ENCODE peak calls at places on chromosomes 5 and 9, in seven cellular contexts. One of them, this sample, is unnamed.

GRCh38 chr9:94911986-94912635 is 185.6 kb downstream of the AOPEP start:
- DNase-seq in ovary: peak; percentile 8
- DNase-seq in Caco-2: no peak
- DNase-seq in HFFc6: no peak
- DNase-seq in lower lobe of right lung: no peak
- DNase-seq in activated CD8-positive, alpha-beta T cell treated with anti-CD3 and anti-CD28 coated beads for 36 hours: no peak
- DNase-seq in fibroblast of lung: peak; percentile 52
- DNase-seq in this sample: no peak

GRCh38 chr5:34031966-34032365 is 11.0 kb downstream of the C1QTNF3 start:
- DNase-seq in HFFc6: no peak
- DNase-seq in Caco-2: no peak
- DNase-seq in fibroblast of lung: no peak
- DNase-seq in lower lobe of right lung: no peak
- DNase-seq in ovary: no peak
- DNase-seq in activated CD8-positive, alpha-beta T cell treated with anti-CD3 and anti-CD28 coated beads for 36 hours: no peak
- DNase-seq in this sample: no peak

GRCh38 chr9:83034026-83034425 is 28.9 kb downstream of the RASEF start:
- DNase-seq in HFFc6: no peak
- DNase-seq in Caco-2: no peak
- DNase-seq in ovary: no peak
- DNase-seq in fibroblast of lung: peak; percentile 92
- DNase-seq in activated CD8-positive, alpha-beta T cell treated with anti-CD3 and anti-CD28 coated beads for 36 hours: no peak
- DNase-seq in lower lobe of right lung: no peak
- DNase-seq in this sample: no peak

GRCh38 chr5:95801532-95801931 is 21.0 kb downstream of the GLRX start:
- DNase-seq in HFFc6: no peak
- DNase-seq in fibroblast of lung: no peak
- DNase-seq in ovary: no peak
- DNase-seq in activated CD8-positive, alpha-beta T cell treated with anti-CD3 and anti-CD28 coated beads for 36 hours: no peak
- DNase-seq in lower lobe of right lung: no peak
- DNase-seq in Caco-2: no peak
- DNase-seq in this sample: no peak

GRCh38 chr5:175797521-175798038 is 73.8 kb upstream of the CPLX2 start:
- DNase-seq in activated CD8-positive, alpha-beta T cell treated with anti-CD3 and anti-CD28 coated beads for 36 hours: no peak
- DNase-seq in ovary: no peak
- DNase-seq in HFFc6: no peak
- DNase-seq in lower lobe of right lung: no peak
- DNase-seq in fibroblast of lung: no peak
- DNase-seq in Caco-2: no peak
- DNase-seq in this sample: no peak

GRCh38 chr9:37859043-37859442 is 44.9 kb downstream of the SLC25A51 start:
- DNase-seq in fibroblast of lung: no peak
- DNase-seq in Caco-2: no peak
- DNase-seq in activated CD8-positive, alpha-beta T cell treated with anti-CD3 and anti-CD28 coated beads for 36 hours: no peak
- DNase-seq in lower lobe of right lung: no peak
- DNase-seq in HFFc6: peak; percentile 5
- DNase-seq in ovary: no peak
- DNase-seq in this sample: no peak

GRCh38 chr5:134111741-134112647 is 2.5 kb upstream of the TCF7 start:
- DNase-seq in lower lobe of right lung: no peak
- DNase-seq in HFFc6: peak; percentile 41
- DNase-seq in fibroblast of lung: peak; percentile 68
- DNase-seq in activated CD8-positive, alpha-beta T cell treated with anti-CD3 and anti-CD28 coated beads for 36 hours: peak; percentile 63
- DNase-seq in ovary: no peak
- DNase-seq in Caco-2: no peak
- DNase-seq in this sample: no peak

GRCh38 chr5:136963521-136963920 is 535.6 kb downstream of the SPOCK1 start:
- DNase-seq in fibroblast of lung: no peak
- DNase-seq in lower lobe of right lung: no peak
- DNase-seq in HFFc6: no peak
- DNase-seq in activated CD8-positive, alpha-beta T cell treated with anti-CD3 and anti-CD28 coated beads for 36 hours: no peak
- DNase-seq in ovary: no peak
- DNase-seq in Caco-2: no peak
- DNase-seq in this sample: no peak

GRCh38 chr5:108521841-108522506 is 140.1 kb upstream of the FBXL17 start:
- DNase-seq in activated CD8-positive, alpha-beta T cell treated with anti-CD3 and anti-CD28 coated beads for 36 hours: peak; percentile 16
- DNase-seq in HFFc6: peak; percentile 42
- DNase-seq in lower lobe of right lung: no peak
- DNase-seq in fibroblast of lung: peak; percentile 48
- DNase-seq in ovary: no peak
- DNase-seq in Caco-2: no peak
- DNase-seq in this sample: peak; percentile 68

GRCh38 chr9:86660146-86660545 is 287.2 kb downstream of the GAS1 start:
- DNase-seq in fibroblast of lung: peak; percentile 93
- DNase-seq in ovary: no peak
- DNase-seq in activated CD8-positive, alpha-beta T cell treated with anti-CD3 and anti-CD28 coated beads for 36 hours: peak; percentile 11
- DNase-seq in HFFc6: peak; percentile 81
- DNase-seq in lower lobe of right lung: no peak
- DNase-seq in Caco-2: no peak
- DNase-seq in this sample: no peak

GRCh38 chr9:108671156-108671555 is 184.6 kb downstream of the ACTL7B start:
- DNase-seq in Caco-2: peak; percentile 38
- DNase-seq in fibroblast of lung: peak; percentile 9
- DNase-seq in ovary: no peak
- DNase-seq in HFFc6: no peak
- DNase-seq in lower lobe of right lung: no peak
- DNase-seq in activated CD8-positive, alpha-beta T cell treated with anti-CD3 and anti-CD28 coated beads for 36 hours: no peak
- DNase-seq in this sample: no peak

GRCh38 chr5:35857004-35857345 is 284 bp downstream of the IL7R start:
- DNase-seq in fibroblast of lung: peak; percentile 73
- DNase-seq in HFFc6: no peak
- DNase-seq in lower lobe of right lung: no peak
- DNase-seq in activated CD8-positive, alpha-beta T cell treated with anti-CD3 and anti-CD28 coated beads for 36 hours: no peak
- DNase-seq in ovary: no peak
- DNase-seq in Caco-2: no peak
- DNase-seq in this sample: no peak

GRCh38 chr9:13963005-13963653 is 350.8 kb downstream of the NFIB start:
- DNase-seq in activated CD8-positive, alpha-beta T cell treated with anti-CD3 and anti-CD28 coated beads for 36 hours: no peak
- DNase-seq in Caco-2: no peak
- DNase-seq in lower lobe of right lung: no peak
- DNase-seq in fibroblast of lung: no peak
- DNase-seq in ovary: no peak
- DNase-seq in HFFc6: no peak
- DNase-seq in this sample: no peak

GRCh38 chr5:150155258-150156032 is at the start of gene PDGFRB:
- DNase-seq in lower lobe of right lung: peak; percentile 70
- DNase-seq in HFFc6: peak; percentile 83
- DNase-seq in fibroblast of lung: peak; percentile 87
- DNase-seq in ovary: peak; percentile 98
- DNase-seq in Caco-2: no peak
- DNase-seq in activated CD8-positive, alpha-beta T cell treated with anti-CD3 and anti-CD28 coated beads for 36 hours: peak; percentile 77
- DNase-seq in this sample: no peak

GRCh38 chr5:167701103-167701502 is 590.3 kb upstream of the WWC1 start:
- DNase-seq in activated CD8-positive, alpha-beta T cell treated with anti-CD3 and anti-CD28 coated beads for 36 hours: no peak
- DNase-seq in lower lobe of right lung: no peak
- DNase-seq in fibroblast of lung: no peak
- DNase-seq in HFFc6: no peak
- DNase-seq in Caco-2: no peak
- DNase-seq in ovary: no peak
- DNase-seq in this sample: no peak

GRCh38 chr5:167696558-167697314 is 594.7 kb upstream of the WWC1 start:
- DNase-seq in activated CD8-positive, alpha-beta T cell treated with anti-CD3 and anti-CD28 coated beads for 36 hours: no peak
- DNase-seq in fibroblast of lung: no peak
- DNase-seq in Caco-2: no peak
- DNase-seq in ovary: no peak
- DNase-seq in lower lobe of right lung: no peak
- DNase-seq in HFFc6: no peak
- DNase-seq in this sample: no peak

GRCh38 chr5:167702014-167702413 is 589.4 kb upstream of the WWC1 start:
- DNase-seq in activated CD8-positive, alpha-beta T cell treated with anti-CD3 and anti-CD28 coated beads for 36 hours: no peak
- DNase-seq in lower lobe of right lung: no peak
- DNase-seq in ovary: no peak
- DNase-seq in HFFc6: no peak
- DNase-seq in fibroblast of lung: no peak
- DNase-seq in Caco-2: no peak
- DNase-seq in this sample: no peak

GRCh38 chr5:167694562-167694961 is 596.9 kb upstream of the WWC1 start:
- DNase-seq in Caco-2: no peak
- DNase-seq in ovary: no peak
- DNase-seq in HFFc6: no peak
- DNase-seq in lower lobe of right lung: no peak
- DNase-seq in activated CD8-positive, alpha-beta T cell treated with anti-CD3 and anti-CD28 coated beads for 36 hours: no peak
- DNase-seq in fibroblast of lung: peak; percentile 53
- DNase-seq in this sample: no peak

GRCh38 chr5:167699434-167699833 is 592.0 kb upstream of the WWC1 start:
- DNase-seq in fibroblast of lung: peak; percentile 100
- DNase-seq in ovary: no peak
- DNase-seq in HFFc6: peak; percentile 100
- DNase-seq in activated CD8-positive, alpha-beta T cell treated with anti-CD3 and anti-CD28 coated beads for 36 hours: no peak
- DNase-seq in lower lobe of right lung: no peak
- DNase-seq in Caco-2: peak; percentile 85
- DNase-seq in this sample: peak; percentile 79
- TF ChIP-seq CTCF in fibroblast of lung: no peak
- TF ChIP-seq CTCF in ovary: no peak
- TF ChIP-seq CTCF in HFFc6: no peak
- TF ChIP-seq CTCF in activated CD8-positive, alpha-beta T cell treated with anti-CD3 and anti-CD28 coated beads for 36 hours: no peak
- TF ChIP-seq CTCF in lower lobe of right lung: no peak
- TF ChIP-seq CTCF in Caco-2: no peak
- TF ChIP-seq CTCF in this sample: no peak

GRCh38 chr5:2015116-2015848 is 132.6 kb upstream of the IRX4 start:
- DNase-seq in Caco-2: no peak
- DNase-seq in fibroblast of lung: no peak
- DNase-seq in lower lobe of right lung: no peak
- DNase-seq in HFFc6: no peak
- DNase-seq in activated CD8-positive, alpha-beta T cell treated with anti-CD3 and anti-CD28 coated beads for 36 hours: no peak
- DNase-seq in ovary: no peak
- DNase-seq in this sample: no peak

GRCh38 chr5:2015961-2016360 is 133.2 kb upstream of the IRX4 start:
- DNase-seq in fibroblast of lung: no peak
- DNase-seq in activated CD8-positive, alpha-beta T cell treated with anti-CD3 and anti-CD28 coated beads for 36 hours: no peak
- DNase-seq in HFFc6: no peak
- DNase-seq in ovary: no peak
- DNase-seq in Caco-2: no peak
- DNase-seq in lower lobe of right lung: no peak
- DNase-seq in this sample: no peak

GRCh38 chr5:2018390-2018724 is 135.6 kb upstream of the IRX4 start:
- DNase-seq in Caco-2: no peak
- DNase-seq in activated CD8-positive, alpha-beta T cell treated with anti-CD3 and anti-CD28 coated beads for 36 hours: no peak
- DNase-seq in HFFc6: no peak
- DNase-seq in lower lobe of right lung: no peak
- DNase-seq in ovary: no peak
- DNase-seq in fibroblast of lung: no peak
- DNase-seq in this sample: no peak

GRCh38 chr5:2019716-2020115 is 137.0 kb upstream of the IRX4 start:
- DNase-seq in fibroblast of lung: no peak
- DNase-seq in lower lobe of right lung: no peak
- DNase-seq in Caco-2: no peak
- DNase-seq in activated CD8-positive, alpha-beta T cell treated with anti-CD3 and anti-CD28 coated beads for 36 hours: no peak
- DNase-seq in HFFc6: no peak
- DNase-seq in ovary: no peak
- DNase-seq in this sample: no peak

DNA sequence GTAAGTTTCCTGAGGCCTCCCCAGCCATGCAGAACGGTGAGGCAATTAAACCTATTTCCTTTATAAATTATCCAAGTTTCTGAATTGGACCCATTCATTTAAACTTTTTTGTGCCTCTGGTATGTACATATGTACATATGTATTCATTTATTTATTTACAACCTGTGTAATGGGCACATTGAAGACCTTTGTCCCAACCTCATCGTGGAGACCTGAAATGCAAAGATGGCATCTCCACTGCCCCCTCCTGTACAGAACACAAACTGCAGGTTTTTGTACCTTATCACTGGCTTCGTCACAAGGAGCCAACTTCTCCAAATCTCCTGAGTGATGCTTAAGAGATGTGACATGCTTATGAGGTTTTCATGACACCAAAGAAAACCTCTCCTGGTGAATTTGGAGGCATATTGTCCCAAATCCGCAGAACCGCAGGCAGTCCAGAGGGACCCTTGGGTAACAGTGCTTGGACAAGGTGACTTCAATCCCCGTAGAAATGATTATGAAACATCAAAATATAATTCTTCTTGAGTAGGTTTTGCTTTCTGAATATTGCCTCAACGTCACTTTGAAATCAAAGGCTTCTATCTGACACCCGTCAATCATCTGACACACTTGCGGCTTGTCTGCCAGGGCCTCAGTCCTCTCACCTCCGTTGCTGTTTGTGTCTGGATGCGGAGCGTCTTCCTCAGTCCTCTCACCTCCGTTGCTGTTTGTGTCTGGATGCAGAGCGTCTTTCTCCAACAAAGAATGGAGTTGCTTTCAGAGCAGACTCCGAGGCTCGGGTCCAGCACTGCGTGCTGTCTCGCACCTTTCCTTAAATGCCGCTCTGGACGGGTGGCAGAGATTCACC is 135.0 kb upstream of the IRX4 start:
- DNase-seq in fibroblast of lung: no peak
- DNase-seq in activated CD8-positive, alpha-beta T cell treated with anti-CD3 and anti-CD28 coated beads for 36 hours: peak; percentile 63
- DNase-seq in HFFc6: no peak
- DNase-seq in lower lobe of right lung: no peak
- DNase-seq in Caco-2: no peak
- DNase-seq in ovary: no peak
- DNase-seq in this sample: no peak
- TF ChIP-seq CTCF in fibroblast of lung: peak; percentile 50
- TF ChIP-seq CTCF in activated CD8-positive, alpha-beta T cell treated with anti-CD3 and anti-CD28 coated beads for 36 hours: peak; percentile 56
- TF ChIP-seq CTCF in HFFc6: peak; percentile 63
- TF ChIP-seq CTCF in lower lobe of right lung: peak; percentile 36
- TF ChIP-seq CTCF in Caco-2: peak; percentile 2
- TF ChIP-seq CTCF in ovary: no peak
- TF ChIP-seq CTCF in this sample: no peak

GRCh38 chr5:151520294-151520693 is 70.8 kb downstream of the FAT2 start:
- DNase-seq in lower lobe of right lung: no peak
- DNase-seq in Caco-2: no peak
- DNase-seq in HFFc6: no peak
- DNase-seq in activated CD8-positive, alpha-beta T cell treated with anti-CD3 and anti-CD28 coated beads for 36 hours: no peak
- DNase-seq in ovary: no peak
- DNase-seq in fibroblast of lung: no peak
- DNase-seq in this sample: no peak

DNA sequence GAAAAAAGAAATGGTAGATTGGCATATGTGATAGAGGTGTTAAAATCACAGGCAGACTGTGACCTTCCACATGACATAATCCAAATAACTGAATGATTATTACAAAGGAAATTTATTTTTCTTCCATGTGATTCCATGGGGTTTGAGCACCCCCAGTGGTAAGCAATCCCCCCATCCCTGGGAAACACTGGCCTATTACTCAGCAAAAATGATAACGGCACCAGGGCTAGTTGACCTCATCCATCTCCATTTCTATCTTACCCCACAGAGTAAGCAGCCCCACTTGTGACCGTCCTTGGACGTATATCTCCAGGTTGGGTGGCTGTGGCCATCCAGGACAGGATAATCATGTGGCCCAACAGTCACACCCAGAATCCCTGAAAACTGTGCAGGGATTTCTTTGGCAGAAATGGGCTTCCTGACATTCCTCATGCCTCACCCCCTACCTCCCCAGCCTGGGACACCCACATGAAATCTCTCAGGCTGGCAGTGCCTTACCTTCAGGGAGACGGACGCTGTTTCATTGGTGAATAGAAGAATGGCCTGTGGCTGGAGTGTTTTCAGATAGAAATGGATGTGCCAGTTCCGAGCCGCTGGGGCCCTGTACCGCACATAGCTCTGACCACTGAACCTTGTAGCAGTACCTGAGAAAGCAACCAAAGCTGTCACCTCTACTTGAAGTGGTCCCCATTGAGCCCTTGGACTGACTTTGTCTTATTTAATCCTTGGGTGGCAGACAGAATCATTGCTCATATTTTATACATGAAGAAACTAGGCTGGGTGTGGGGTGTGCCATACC is 69.9 kb downstream of the SLC36A1 start:
- DNase-seq in Caco-2: no peak
- DNase-seq in fibroblast of lung: no peak
- DNase-seq in lower lobe of right lung: no peak
- DNase-seq in ovary: no peak
- DNase-seq in activated CD8-positive, alpha-beta T cell treated with anti-CD3 and anti-CD28 coated beads for 36 hours: no peak
- DNase-seq in HFFc6: no peak
- DNase-seq in this sample: no peak
- TF ChIP-seq CTCF in Caco-2: no peak
- TF ChIP-seq CTCF in fibroblast of lung: no peak
- TF ChIP-seq CTCF in lower lobe of right lung: no peak
- TF ChIP-seq CTCF in ovary: no peak
- TF ChIP-seq CTCF in activated CD8-positive, alpha-beta T cell treated with anti-CD3 and anti-CD28 coated beads for 36 hours: no peak
- TF ChIP-seq CTCF in HFFc6: peak; percentile 15
- TF ChIP-seq CTCF in this sample: no peak

GRCh38 chr5:171975877-171976667 is 30.4 kb downstream of the FBXW11 start:
- DNase-seq in HFFc6: no peak
- DNase-seq in ovary: no peak
- DNase-seq in lower lobe of right lung: no peak
- DNase-seq in activated CD8-positive, alpha-beta T cell treated with anti-CD3 and anti-CD28 coated beads for 36 hours: no peak
- DNase-seq in fibroblast of lung: no peak
- DNase-seq in Caco-2: no peak
- DNase-seq in this sample: no peak
- TF ChIP-seq CTCF in HFFc6: no peak
- TF ChIP-seq CTCF in ovary: no peak
- TF ChIP-seq CTCF in lower lobe of right lung: no peak
- TF ChIP-seq CTCF in activated CD8-positive, alpha-beta T cell treated with anti-CD3 and anti-CD28 coated beads for 36 hours: no peak
- TF ChIP-seq CTCF in fibroblast of lung: no peak
- TF ChIP-seq CTCF in Caco-2: no peak
- TF ChIP-seq CTCF in this sample: no peak